ENCODE peak calls at places on chromosomes 6 and 20, in six cellular contexts. Q, W, U, G, R and Y are unnamed samples.

GRCh38 chr6:125507987-125508655 is 206.4 kb upstream of the HDDC2 start:
- DNase-seq in Q (no peak), W (peak; percentile 64), U (no peak), G (no peak), R (peak; percentile 73), Y (peak; percentile 25)

GRCh38 chr20:60138263-60139127 is 180.3 kb downstream of the CDH26 start:
- DNase-seq in Q (peak; percentile 88), W (no peak), U (no peak), G (peak; percentile 57), R (peak; percentile 67), Y (no peak)

GRCh38 chr6:35694462-35694861 is 5.7 kb upstream of the FKBP5 start:
- DNase-seq in Q (no peak), W (no peak), U (no peak), G (no peak), R (peak; percentile 27), Y (peak; percentile 75)

GRCh38 chr6:28311139-28311823 is 24.7 kb downstream of the ZSCAN31 start:
- DNase-seq in Q (no peak), W (no peak), U (no peak), G (no peak), R (no peak), Y (no peak)

GRCh38 chr20:62367483-62368302 is 581 bp upstream of the LAMA5 start:
- DNase-seq in Q (no peak), W (no peak), U (no peak), G (no peak), R (no peak), Y (no peak)

GRCh38 chr20:50675671-50676376 is 15.5 kb downstream of the RIPOR3 start:
- DNase-seq in Q (no peak), W (no peak), U (no peak), G (no peak), R (peak; percentile 74), Y (peak; percentile 86)

GRCh38 chr20:31572042-31572700 is 32.9 kb upstream of the ID1 start:
- DNase-seq in Q (no peak), W (no peak), U (no peak), G (no peak), R (no peak), Y (no peak)

GRCh38 chr6:167238169-167238693 is 52.9 kb upstream of the UNC93A start:
- DNase-seq in Q (no peak), W (peak; percentile 20), U (no peak), G (no peak), R (no peak), Y (no peak)

GRCh38 chr6:45421700-45422540 is 44.2 kb upstream of the SUPT3H start:
- DNase-seq in Q (peak; percentile 83), W (no peak), U (peak; percentile 38), G (peak; percentile 60), R (peak; percentile 77), Y (peak; percentile 87)

GRCh38 chr6:105431226-105431625 is 28.3 kb upstream of the PREP start:
- DNase-seq in Q (no peak), W (peak; percentile 4), U (peak; percentile 43), G (no peak), R (peak; percentile 57), Y (peak; percentile 75)

GRCh38 chr6:40900791-40901190 is 138.2 kb downstream of the UNC5CL start:
- DNase-seq in Q (no peak), W (no peak), U (no peak), G (no peak), R (no peak), Y (no peak)

GRCh38 chr20:51022803-51023616 is at the start of gene KCNG1:
- DNase-seq in Q (peak; percentile 86), W (no peak), U (peak; percentile 52), G (peak; percentile 53), R (peak; percentile 56), Y (peak; percentile 70)

GRCh38 chr6:160978141-160978926 is 13.2 kb upstream of the MAP3K4 start:
- DNase-seq in Q (no peak), W (no peak), U (peak; percentile 65), G (no peak), R (peak; percentile 41), Y (peak; percentile 46)

GRCh38 chr20:5312518-5312917 is 4.2 kb downstream of the PROKR2 start:
- DNase-seq in Q (no peak), W (no peak), U (no peak), G (no peak), R (no peak), Y (no peak)

GRCh38 chr6:138531387-138531786 is 32.1 kb upstream of the NHSL1 start:
- DNase-seq in Q (no peak), W (no peak), U (no peak), G (no peak), R (no peak), Y (no peak)

GRCh38 chr6:23562554-23562953 is 563.5 kb upstream of the NRSN1 start:
- DNase-seq in Q (no peak), W (no peak), U (no peak), G (no peak), R (no peak), Y (no peak)

GRCh38 chr6:151068761-151069312 is 170.9 kb upstream of the AKAP12 start:
- DNase-seq in Q (no peak), W (no peak), U (peak; percentile 72), G (no peak), R (peak; percentile 84), Y (peak; percentile 90)

GRCh38 chr6:159758031-159759001 is 3.5 kb upstream of the ACAT2 start:
- DNase-seq in Q (no peak), W (no peak), U (no peak), G (no peak), R (peak; percentile 96), Y (peak; percentile 88)

GRCh38 chr6:126475449-126475848 is 135.5 kb downstream of the CENPW start:
- DNase-seq in Q (no peak), W (no peak), U (no peak), G (no peak), R (no peak), Y (no peak)

GRCh38 chr6:156844089-156844488 is 66.9 kb downstream of the ARID1B start:
- DNase-seq in Q (no peak), W (no peak), U (no peak), G (no peak), R (no peak), Y (no peak)

GRCh38 chr6:20943922-20944321 is 409.7 kb downstream of the CDKAL1 start:
- DNase-seq in Q (no peak), W (no peak), U (no peak), G (no peak), R (no peak), Y (no peak)

GRCh38 chr6:7559651-7560385 is 18.3 kb downstream of the DSP start:
- DNase-seq in Q (no peak), W (no peak), U (no peak), G (no peak), R (no peak), Y (no peak)

GRCh38 chr20:19404836-19405235 is 192.4 kb downstream of the SLC24A3 start:
- DNase-seq in Q (no peak), W (no peak), U (no peak), G (no peak), R (no peak), Y (peak; percentile 73)

GRCh38 chr6:155054851-155055250 is 59.7 kb downstream of the TIAM2 start:
- DNase-seq in Q (no peak), W (no peak), U (no peak), G (no peak), R (no peak), Y (no peak)